ENCODE peak calls at places on chromosomes 1 and 21, in six cellular contexts. L is breast epithelium, J is cardiac muscle cell, K is body of pancreas, X is heart left ventricle, Y is mesendoderm. Z is an unnamed sample.
A peak's percentile ranks its signal among the peaks of the same experiment; 100 is the strongest.

GRCh38 chr1:234737915-234738314 is 127.9 kb upstream of the IRF2BP2 start:
- DNase-seq in X (no peak), J (peak; percentile 67), K (no peak), L (no peak), Y (peak; percentile 61), Z (no peak)

GRCh38 chr1:5909576-5910275 is 82.5 kb downstream of the NPHP4 start:
- DNase-seq in J (no peak), Y (no peak), L (no peak), X (no peak), K (no peak), Z (peak; percentile 57)

GRCh38 chr21:43352568-43353281 is 74.2 kb downstream of the SIK1 start:
- DNase-seq in K (no peak), L (no peak), J (no peak), X (no peak), Y (peak; percentile 68), Z (no peak)

GRCh38 chr1:215568287-215568692 is 1.2 kb downstream of the KCTD3 start:
- DNase-seq in K (peak; percentile 31), X (no peak), J (peak; percentile 20), Y (no peak), L (peak; percentile 25), Z (peak; percentile 33)

GRCh38 chr1:234887026-234887910 is 241.4 kb downstream of the TOMM20 start:
- DNase-seq in Y (no peak), L (no peak), J (no peak), K (no peak), X (peak; percentile 65), Z (no peak)

GRCh38 chr1:154329551-154330131 is 4.3 kb downstream of the ATP8B2 start:
- DNase-seq in X (no peak), Y (peak; percentile 77), L (no peak), J (no peak), K (no peak), Z (no peak)

GRCh38 chr1:155182052-155182550 is 8.5 kb downstream of the TRIM46 start:
- DNase-seq in X (no peak), L (no peak), J (no peak), Y (no peak), K (no peak), Z (no peak)

GRCh38 chr1:27588256-27589232 is 15.4 kb downstream of the AHDC1 start:
- DNase-seq in X (no peak), J (no peak), K (no peak), L (no peak), Y (no peak), Z (no peak)

GRCh38 chr1:30179942-30180543 is 543.3 kb downstream of the MATN1 start:
- DNase-seq in Y (peak; percentile 62), J (no peak), K (no peak), X (no peak), L (peak; percentile 11), Z (no peak)

GRCh38 chr21:42091899-42092508 is 20.9 kb downstream of the UMODL1 start:
- DNase-seq in J (no peak), K (no peak), L (no peak), Y (peak; percentile 68), X (no peak), Z (no peak)

GRCh38 chr1:151512326-151512725 is 1.1 kb downstream of the CGN start:
- DNase-seq in X (no peak), L (no peak), Y (peak; percentile 71), J (no peak), K (no peak), Z (no peak)

GRCh38 chr1:17874231-17874630 is 119.1 kb downstream of the ACTL8 start:
- DNase-seq in Y (peak; percentile 66), J (no peak), X (no peak), L (no peak), K (no peak), Z (no peak)

GRCh38 chr1:222028151-222028550 is 286.3 kb upstream of the DUSP10 start:
- DNase-seq in K (no peak), J (no peak), L (no peak), X (no peak), Y (peak; percentile 84), Z (no peak)

GRCh38 chr1:184604152-184604900 is 150.3 kb downstream of the EDEM3 start:
- DNase-seq in K (no peak), Y (no peak), L (no peak), J (no peak), X (no peak), Z (no peak)

GRCh38 chr1:173175514-173176146 is 31.5 kb downstream of the TNFSF4 start:
- DNase-seq in Y (no peak), J (no peak), K (no peak), X (no peak), L (no peak), Z (no peak)

GRCh38 chr1:150144606-150145005 is 5.1 kb upstream of the PLEKHO1 start:
- DNase-seq in Y (no peak), J (peak; percentile 29), X (no peak), K (no peak), L (no peak), Z (no peak)

GRCh38 chr1:12405325-12406217 is 175.7 kb downstream of the VPS13D start:
- DNase-seq in X (no peak), Y (peak; percentile 45), L (peak; percentile 30), K (peak; percentile 67), J (peak; percentile 89), Z (peak; percentile 71)

GRCh38 chr1:21586926-21587601 is 77.8 kb downstream of the ALPL start:
- DNase-seq in Y (peak; percentile 67), J (peak; percentile 60), X (peak; percentile 47), L (peak; percentile 30), K (peak; percentile 64), Z (peak; percentile 38)

GRCh38 chr21:25188639-25189038 is 418.6 kb downstream of the MRPL39 start:
- DNase-seq in J (no peak), Y (no peak), K (no peak), X (no peak), L (no peak), Z (no peak)

GRCh38 chr1:107830546-107830945 is 134.4 kb downstream of the VAV3 start:
- DNase-seq in Y (peak; percentile 56), J (no peak), X (no peak), L (no peak), K (no peak), Z (no peak)

GRCh38 chr1:107835151-107835670 is 129.8 kb downstream of the VAV3 start:
- DNase-seq in X (no peak), J (no peak), Y (no peak), L (no peak), K (no peak), Z (no peak)

GRCh38 chr1:107829083-107829771 is 135.8 kb downstream of the VAV3 start:
- DNase-seq in K (no peak), X (no peak), L (no peak), Y (no peak), J (no peak), Z (no peak)

GRCh38 chr1:107830075-107830474 is 134.9 kb downstream of the VAV3 start:
- DNase-seq in L (no peak), J (no peak), X (no peak), Y (no peak), K (no peak), Z (no peak)

DNA sequence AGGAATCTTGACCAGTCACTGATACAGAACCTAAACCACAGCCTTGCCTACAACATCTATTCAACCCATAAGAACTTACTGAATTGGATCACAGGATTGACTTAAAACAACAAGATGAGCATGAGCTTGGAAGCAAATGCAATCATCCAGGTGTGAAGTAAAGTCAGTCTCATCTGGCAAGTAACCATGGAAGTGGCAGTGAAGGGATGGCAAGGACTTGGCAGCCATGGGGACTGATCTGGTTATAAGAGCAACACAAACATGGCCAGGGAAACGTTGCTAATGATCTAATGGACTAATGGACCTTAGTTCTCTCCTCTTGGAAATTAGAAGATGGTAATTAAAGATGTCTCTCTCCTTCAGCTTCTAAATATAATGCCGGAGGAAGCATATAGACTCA is 133.1 kb downstream of the VAV3 start:
- DNase-seq in J (no peak), Y (no peak), L (no peak), K (no peak), X (no peak), Z (no peak)
- H3K4me1 ChIP-seq in J (no peaks in the 10 kb centered on the region), Y (peaks cover 2% of the 10 kb centered on the region), L (no peaks in the 10 kb centered on the region), K (no peaks in the 10 kb centered on the region), X (no peaks in the 10 kb centered on the region), Z (no peaks in the 10 kb centered on the region)

GRCh38 chr1:111990026-111990877 is 784 bp upstream of the KCND3 start:
- DNase-seq in K (peak; percentile 30), L (no peak), X (no peak), Y (peak; percentile 29), J (no peak), Z (peak; percentile 34)

GRCh38 chr1:111987502-111987901 is 2.0 kb downstream of the KCND3 start:
- DNase-seq in J (no peak), X (peak; percentile 70), Y (no peak), K (no peak), L (no peak), Z (no peak)

GRCh38 chr1:111988377-111988742 is 1.1 kb downstream of the KCND3 start:
- DNase-seq in J (no peak), L (no peak), K (no peak), X (no peak), Y (no peak), Z (no peak)

GRCh38 chr1:111989531-111990025 is at the start of gene KCND3:
- DNase-seq in J (peak; percentile 66), L (no peak), K (peak; percentile 53), Y (peak; percentile 13), X (peak; percentile 46), Z (no peak)

GRCh38 chr1:111988743-111989453 is 570 bp downstream of the KCND3 start:
- DNase-seq in Y (peak; percentile 37), K (peak; percentile 48), J (no peak), L (no peak), X (peak; percentile 36), Z (no peak)
- H3K4me3 ChIP-seq in Y (no peak overlapping the region), K (no peak overlapping the region), J (peak overlapping the region; percentile 66), L (peak overlapping the region; percentile 89), X (peak overlapping the region; percentile 55), Z (peak overlapping the region; percentile 67)

GRCh38 chr1:207869859-207870258 is 41.1 kb downstream of the CD34 start:
- DNase-seq in Y (no peak), K (no peak), J (no peak), X (no peak), L (no peak), Z (no peak)

GRCh38 chr1:207866471-207867135 is 44.3 kb downstream of the CD34 start:
- DNase-seq in X (peak; percentile 63), J (no peak), K (peak; percentile 51), Y (no peak), L (peak; percentile 63), Z (peak; percentile 90)

GRCh38 chr1:207868769-207869721 is 41.9 kb downstream of the CD34 start:
- DNase-seq in L (peak; percentile 51), K (peak; percentile 85), J (peak; percentile 84), Y (peak; percentile 75), X (peak; percentile 82), Z (peak; percentile 90)

GRCh38 chr1:207867136-207868081 is 43.5 kb downstream of the CD34 start:
- DNase-seq in L (peak; percentile 60), X (peak; percentile 64), K (peak; percentile 47), J (no peak), Y (no peak), Z (peak; percentile 77)

GRCh38 chr1:207868252-207868768 is 42.6 kb downstream of the CD34 start:
- DNase-seq in L (peak; percentile 71), K (peak; percentile 66), J (no peak), Y (no peak), X (peak; percentile 60), Z (peak; percentile 53)
- H3K4me1 ChIP-seq in L (peaks cover 22% of the 10 kb centered on the region), K (peaks cover 45% of the 10 kb centered on the region), J (peaks cover 5% of the 10 kb centered on the region), Y (peaks cover 2% of the 10 kb centered on the region), X (peaks cover 39% of the 10 kb centered on the region), Z (peaks cover 6% of the 10 kb centered on the region)

DNA sequence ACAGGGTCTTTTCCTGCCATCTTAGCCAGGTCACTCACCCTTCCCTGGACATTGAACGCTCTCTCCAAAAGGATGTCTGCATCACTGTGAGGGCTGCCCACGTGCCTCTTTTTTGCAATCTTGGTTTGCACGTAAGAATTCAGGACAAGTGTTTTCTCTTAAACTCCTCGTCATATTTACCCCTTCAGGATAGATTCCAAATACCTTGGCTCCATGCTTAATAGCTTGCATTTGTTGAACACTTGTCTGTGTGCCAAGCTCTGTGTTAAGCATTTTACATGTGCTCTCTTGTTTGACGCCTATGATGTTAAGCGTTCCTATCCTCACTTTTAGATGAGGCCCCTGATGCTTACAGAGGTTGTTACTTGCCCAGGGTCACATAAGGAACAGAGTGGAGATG is 29.8 kb downstream of the RCSD1 start:
- DNase-seq in K (no peak), J (no peak), Y (no peak), L (no peak), X (no peak), Z (no peak)
- H3K4me3 ChIP-seq in K (no peak overlapping the region), J (no peak overlapping the region), Y (no peak overlapping the region), L (no peak overlapping the region), X (no peak overlapping the region), Z (no peak overlapping the region)